ENCODE peak calls at places on chromosomes 4 and X, in eight cellular contexts. L is NCI-H2081; M is activated CD4-positive, alpha-beta T cell treated with anti-CD3 and anti-CD28 coated beads for 24 hours; A is nephron progenitor cell; Q is Right ventricle myocardium superior; E is CD4-positive, alpha-beta T cell; V is kidney glomerular epithelial cell; H is tibial artery. I is an unnamed sample.

GRCh38 chrX:23898412-23898959 is 9.3 kb downstream of the APOO start:
- DNase-seq in L (no peak), M (no peak), A (no peak), Q (no peak), E (no peak), V (peak), H (no peak), I (no peak)

GRCh38 chr4:5865896-5866599 is 26.8 kb downstream of the CRMP1 start:
- DNase-seq in L (no peak), M (no peak), A (no peak), Q (no peak), E (no peak), V (no peak), H (no peak), I (no peak)

GRCh38 chr4:24778427-24779225 is 16.7 kb upstream of the SOD3 start:
- DNase-seq in L (no peak), M (no peak), A (no peak), Q (peak), E (no peak), V (no peak), H (peak), I (no peak)

GRCh38 chrX:53080628-53081580 is 1.3 kb upstream of the TSPYL2 start:
- DNase-seq in L (no peak), M (no peak), A (no peak), Q (no peak), E (no peak), V (no peak), H (no peak), I (peak)

GRCh38 chr4:124025423-124025822 is 628.8 kb downstream of the SPRY1 start:
- DNase-seq in L (peak), M (no peak), A (no peak), Q (no peak), E (no peak), V (peak), H (no peak), I (peak)

GRCh38 chr4:56468097-56468422 is 643 bp downstream of the SRP72 start:
- DNase-seq in L (peak), M (no peak), A (peak), Q (no peak), E (no peak), V (peak), H (no peak), I (no peak)

GRCh38 chr4:3723232-3723642 is 42.9 kb upstream of the ADRA2C start:
- DNase-seq in L (no peak), M (no peak), A (no peak), Q (no peak), E (no peak), V (no peak), H (no peak), I (no peak)

GRCh38 chrX:20056704-20057103 is 60.0 kb downstream of the MAP7D2 start:
- DNase-seq in L (no peak), M (no peak), A (no peak), Q (no peak), E (no peak), V (peak), H (no peak), I (no peak)

GRCh38 chrX:11724122-11725017 is 33.7 kb upstream of the MSL3 start:
- DNase-seq in L (peak), M (no peak), A (peak), Q (no peak), E (no peak), V (peak), H (no peak), I (no peak)

GRCh38 chrX:133544105-133544504 is 128.8 kb upstream of the GPC4 start:
- DNase-seq in L (no peak), M (no peak), A (no peak), Q (no peak), E (no peak), V (peak), H (no peak), I (no peak)

GRCh38 chrX:46791927-46792825 is 33.3 kb upstream of the SLC9A7 start:
- DNase-seq in L (no peak), M (no peak), A (no peak), Q (no peak), E (no peak), V (peak), H (no peak), I (no peak)

GRCh38 chrX:120125444-120125843 is 9.7 kb upstream of the RHOXF1 start:
- DNase-seq in L (no peak), M (no peak), A (no peak), Q (no peak), E (no peak), V (no peak), H (no peak), I (no peak)

GRCh38 chrX:44871114-44871645 is 1.8 kb upstream of the KDM6A start:
- DNase-seq in L (peak), M (no peak), A (peak), Q (no peak), E (no peak), V (no peak), H (no peak), I (no peak)

GRCh38 chr4:2417765-2418651 is at the start of gene ZFYVE28:
- DNase-seq in L (no peak), M (no peak), A (no peak), Q (peak), E (no peak), V (no peak), H (no peak), I (no peak)

GRCh38 chr4:3486556-3487270 is 23.6 kb downstream of the DOK7 start:
- DNase-seq in L (no peak), M (no peak), A (no peak), Q (no peak), E (no peak), V (no peak), H (no peak), I (no peak)

GRCh38 chr4:47510506-47511143 is 25.6 kb downstream of the ATP10D start:
- DNase-seq in L (no peak), M (no peak), A (no peak), Q (no peak), E (no peak), V (no peak), H (no peak), I (no peak)

GRCh38 chr4:143768007-143768591 is 67.6 kb upstream of the FREM3 start:
- DNase-seq in L (no peak), M (no peak), A (no peak), Q (no peak), E (no peak), V (no peak), H (no peak), I (no peak)

GRCh38 chr4:147332101-147332500 is 148.8 kb upstream of the EDNRA start:
- DNase-seq in L (no peak), M (no peak), A (no peak), Q (no peak), E (no peak), V (no peak), H (no peak), I (no peak)

GRCh38 chr4:118086334-118086733 is 52.0 kb downstream of the NDST3 start:
- DNase-seq in L (no peak), M (no peak), A (no peak), Q (no peak), E (no peak), V (peak), H (no peak), I (no peak)

GRCh38 chr4:186104114-186104894 is at the start of gene FAM149A:
- DNase-seq in L (peak), M (peak), A (peak), Q (no peak), E (peak), V (peak), H (peak), I (peak)

GRCh38 chr4:4430492-4431195 is 43.7 kb downstream of the NSG1 start:
- DNase-seq in L (peak), M (peak), A (peak), Q (no peak), E (peak), V (peak), H (no peak), I (no peak)

I was measured in NCI-H1092.